ENCODE peak calls at places on chromosomes 4 and X, in ten cellular contexts. J is epithelial cell of esophagus, G is astrocyte of the spinal cord, U is OCI-LY7, Q is ovary, Y is right cardiac atrium, N is IMR-90, S is cardiac muscle cell, K is HCT116, C is heart left ventricle. E is an unnamed sample.

GRCh38 chr4:38860788-38861424 is 4.3 kb upstream of the TLR6 start:
- DNase-seq in J (peak; percentile 73), G (no peak), U (peak; percentile 90), Q (no peak), Y (no peak), N (peak; percentile 26), S (peak; percentile 67), K (peak; percentile 74), C (no peak), E (no peak)

GRCh38 chr4:104395219-104395618 is 99.5 kb downstream of the CXXC4 start:
- DNase-seq in J (peak; percentile 8), G (peak; percentile 41), U (no peak), Q (no peak), Y (no peak), N (no peak), S (no peak), K (no peak), C (no peak), E (no peak)

GRCh38 chr4:25007608-25008007 is 23.1 kb downstream of the LGI2 start:
- DNase-seq in J (no peak), G (no peak), U (no peak), Q (no peak), Y (no peak), N (no peak), S (no peak), K (no peak), C (no peak), E (no peak)

GRCh38 chr4:120057416-120057815 is 9.2 kb downstream of the MAD2L1 start:
- DNase-seq in J (no peak), G (no peak), U (no peak), Q (no peak), Y (no peak), N (no peak), S (no peak), K (no peak), C (no peak), E (no peak)

GRCh38 chr4:169116270-169116901 is 106.3 kb upstream of the CBR4 start:
- DNase-seq in J (peak; percentile 59), G (peak; percentile 27), U (no peak), Q (no peak), Y (peak; percentile 33), N (peak; percentile 63), S (no peak), K (no peak), C (no peak), E (peak; percentile 67)

GRCh38 chr4:18957721-18958120 is 936.2 kb upstream of the LCORL start:
- DNase-seq in J (no peak), G (no peak), U (no peak), Q (no peak), Y (no peak), N (no peak), S (no peak), K (no peak), C (no peak), E (no peak)

GRCh38 chr4:84652478-84652877 is 69.6 kb downstream of the CDS1 start:
- DNase-seq in J (no peak), G (no peak), U (no peak), Q (no peak), Y (no peak), N (no peak), S (no peak), K (no peak), C (no peak), E (no peak)

GRCh38 chr4:102390438-102390837 is 45.2 kb upstream of the SLC39A8 start:
- DNase-seq in J (peak; percentile 88), G (peak; percentile 55), U (no peak), Q (no peak), Y (no peak), N (no peak), S (no peak), K (no peak), C (no peak), E (no peak)

GRCh38 chrX:40164751-40165150 is 67.0 kb upstream of the BCOR start:
- DNase-seq in J (no peak), G (no peak), U (no peak), Q (no peak), Y (no peak), N (no peak), S (no peak), K (no peak), C (no peak), E (peak; percentile 46)

GRCh38 chr4:133943081-133943480 is 258.5 kb downstream of the PABPC4L start:
- DNase-seq in J (no peak), G (no peak), U (no peak), Q (no peak), Y (no peak), N (no peak), S (no peak), K (no peak), C (no peak), E (no peak)

GRCh38 chr4:68466751-68467150 is 19.5 kb downstream of the TMPRSS11E start:
- DNase-seq in J (peak; percentile 59), G (peak; percentile 33), U (no peak), Q (no peak), Y (no peak), N (no peak), S (no peak), K (no peak), C (no peak), E (no peak)

GRCh38 chrX:39985116-39985515 is 112.6 kb downstream of the BCOR start:
- DNase-seq in J (no peak), G (no peak), U (no peak), Q (no peak), Y (no peak), N (no peak), S (no peak), K (no peak), C (no peak), E (no peak)

GRCh38 chrX:110257889-110258288 is 60.0 kb downstream of the AMMECR1 start:
- DNase-seq in J (no peak), G (no peak), U (no peak), Q (no peak), Y (no peak), N (no peak), S (no peak), K (no peak), C (no peak), E (no peak)

GRCh38 chr4:86011117-86011516 is 348.7 kb downstream of the MAPK10 start:
- DNase-seq in J (peak; percentile 95), G (peak; percentile 93), U (no peak), Q (no peak), Y (no peak), N (peak; percentile 77), S (no peak), K (no peak), C (no peak), E (no peak)

GRCh38 chr4:24734511-24734910 is 60.9 kb upstream of the SOD3 start:
- DNase-seq in J (no peak), G (no peak), U (no peak), Q (no peak), Y (no peak), N (peak; percentile 7), S (no peak), K (no peak), C (no peak), E (no peak)

GRCh38 chr4:125390126-125390525 is 75.4 kb downstream of the FAT4 start:
- DNase-seq in J (peak; percentile 81), G (peak; percentile 86), U (no peak), Q (no peak), Y (no peak), N (peak; percentile 85), S (no peak), K (no peak), C (no peak), E (no peak)

GRCh38 chr4:151717909-151718613 is 42.7 kb downstream of the GATB start:
- DNase-seq in J (no peak), G (no peak), U (no peak), Q (no peak), Y (no peak), N (no peak), S (no peak), K (no peak), C (no peak), E (no peak)

GRCh38 chrX:35919536-35920309 is at the start of gene CFAP47:
- DNase-seq in J (peak; percentile 18), G (peak; percentile 1), U (no peak), Q (no peak), Y (peak; percentile 56), N (no peak), S (peak; percentile 82), K (no peak), C (no peak), E (peak; percentile 76)

GRCh38 chr4:30792616-30793015 is 72.4 kb downstream of the PCDH7 start:
- DNase-seq in J (no peak), G (no peak), U (no peak), Q (no peak), Y (no peak), N (no peak), S (no peak), K (no peak), C (no peak), E (no peak)

GRCh38 chr4:158490629-158491028 is 31.1 kb upstream of the RXFP1 start:
- DNase-seq in J (no peak), G (no peak), U (no peak), Q (no peak), Y (no peak), N (no peak), S (no peak), K (no peak), C (no peak), E (no peak)

GRCh38 chr4:140281828-140282227 is 91.6 kb upstream of the SCOC start:
- DNase-seq in J (peak; percentile 11), G (no peak), U (no peak), Q (no peak), Y (no peak), N (peak; percentile 22), S (no peak), K (no peak), C (no peak), E (no peak)

GRCh38 chrX:1537031-1537715 is at the start of gene P2RY8:
- DNase-seq in J (peak; percentile 27), G (no peak), U (peak; percentile 91), Q (peak; percentile 80), Y (peak; percentile 68), N (no peak), S (no peak), K (no peak), C (peak; percentile 85), E (peak; percentile 83)
- H3K4me3 ChIP-seq in J (no peak within 1 kb of the TSS), G (no peak within 1 kb of the TSS), U (peak within 1 kb of the TSS; percentile 87), Q (no peak within 1 kb of the TSS), Y (peak within 1 kb of the TSS; percentile 34), N (no peak within 1 kb of the TSS), S (no peak within 1 kb of the TSS), K (no peak within 1 kb of the TSS), C (peak within 1 kb of the TSS; percentile 11), E (peak within 1 kb of the TSS; percentile 57)

GRCh38 chr4:6643141-6643847 is 2.8 kb downstream of the MRFAP1 start:
- DNase-seq in J (no peak), G (no peak), U (no peak), Q (no peak), Y (no peak), N (no peak), S (no peak), K (no peak), C (no peak), E (no peak)
- H3K4me3 ChIP-seq in J (no peak overlapping the region), G (no peak overlapping the region), U (peak overlapping the region; percentile 87), Q (no peak overlapping the region), Y (no peak overlapping the region), N (no peak overlapping the region), S (no peak overlapping the region), K (no peak overlapping the region), C (no peak overlapping the region), E (peak overlapping the region; percentile 99)

GRCh38 chr4:8858188-8858924 is 13.3 kb downstream of the HMX1 start:
- DNase-seq in J (no peak), G (no peak), U (no peak), Q (no peak), Y (no peak), N (no peak), S (no peak), K (no peak), C (peak; percentile 47), E (no peak)
- H3K4me3 ChIP-seq in J (no peak overlapping the region), G (no peak overlapping the region), U (no peak overlapping the region), Q (no peak overlapping the region), Y (no peak overlapping the region), N (no peak overlapping the region), S (no peak overlapping the region), K (no peak overlapping the region), C (no peak overlapping the region), E (no peak overlapping the region)

GRCh38 chr4:77104405-77105292 is 28.9 kb upstream of the CCNI start:
- DNase-seq in J (peak; percentile 74), G (peak; percentile 24), U (no peak), Q (peak; percentile 66), Y (peak; percentile 79), N (no peak), S (peak; percentile 42), K (no peak), C (peak; percentile 81), E (peak; percentile 93)
- H3K4me3 ChIP-seq in J (no peak overlapping the region), G (no peak overlapping the region), U (no peak overlapping the region), Q (no peak overlapping the region), Y (no peak overlapping the region), N (no peak overlapping the region), S (no peak overlapping the region), K (no peak overlapping the region), C (no peak overlapping the region), E (peak overlapping the region; percentile 31)

E was measured in kidney.